ENCODE peak calls at places on chromosomes 4 and X, in nine cellular contexts. N is epithelial cell of esophagus, P is right lobe of liver, K is colonic mucosa, B is HFF-Myc, A is cardiac fibroblast, Y is kidney, F is A549, L is psoas muscle. R is an unnamed sample.

GRCh38 chr4:10773010-10773409 is 88.4 kb upstream of the CLNK start:
- DNase-seq in K (no peak), P (no peak), B (no peak), Y (no peak), N (no peak), A (no peak), L (no peak), F (no peak), R (no peak)

GRCh38 chr4:21451032-21451431 is 497.5 kb downstream of the KCNIP4 start:
- DNase-seq in L (no peak), B (peak), Y (no peak), A (peak), F (no peak), P (no peak), N (peak), K (no peak), R (no peak)

GRCh38 chr4:57061395-57061794 is 48.8 kb downstream of the IGFBP7 start:
- DNase-seq in A (peak), Y (no peak), B (no peak), L (no peak), N (peak), F (no peak), K (no peak), P (no peak), R (peak)

GRCh38 chr4:159764343-159764952 is 661.6 kb downstream of the RAPGEF2 start:
- DNase-seq in L (no peak), B (peak), K (peak), A (peak), Y (no peak), N (peak), P (no peak), F (peak), R (peak)

GRCh38 chrX:122187065-122187464 is 997.0 kb upstream of the GRIA3 start:
- DNase-seq in K (no peak), N (no peak), L (no peak), Y (no peak), B (no peak), P (no peak), F (no peak), A (no peak), R (no peak)

GRCh38 chr4:100929135-100929534 is 411.3 kb upstream of the EMCN start:
- DNase-seq in F (no peak), Y (no peak), B (no peak), L (no peak), P (peak), A (no peak), N (no peak), K (no peak), R (peak)

GRCh38 chr4:175263537-175263936 is 345.4 kb downstream of the ADAM29 start:
- DNase-seq in A (no peak), K (no peak), N (no peak), Y (no peak), L (no peak), B (no peak), F (no peak), P (no peak), R (no peak)

GRCh38 chrX:47802589-47802988 is 34.1 kb upstream of the ZNF81 start:
- DNase-seq in K (no peak), A (peak), L (no peak), P (no peak), B (no peak), N (peak), F (peak), Y (no peak), R (peak)

GRCh38 chr4:145796338-145796737 is 116.4 kb downstream of the C4orf51 start:
- DNase-seq in F (no peak), N (no peak), A (no peak), B (no peak), L (no peak), P (no peak), K (no peak), Y (no peak), R (no peak)

GRCh38 chrX:103002576-103002975 is 61.4 kb downstream of the BEX1 start:
- DNase-seq in F (no peak), L (no peak), Y (no peak), A (peak), B (no peak), P (no peak), K (no peak), N (no peak), R (peak)

GRCh38 chrX:115988825-115989224 is 181.7 kb upstream of the AGTR2 start:
- DNase-seq in L (no peak), N (no peak), B (no peak), Y (no peak), F (no peak), A (no peak), P (no peak), K (no peak), R (no peak)

GRCh38 chr4:5883916-5884315 is 9.0 kb downstream of the CRMP1 start:
- DNase-seq in A (no peak), N (no peak), F (no peak), P (no peak), B (no peak), K (no peak), L (no peak), Y (no peak), R (no peak)

GRCh38 chrX:149940015-149940716 is 1.9 kb upstream of the EOLA2 start:
- DNase-seq in Y (peak), K (peak), A (peak), L (peak), N (peak), P (peak), F (peak), B (peak), R (peak)
- H3K4me3 ChIP-seq in Y (peak), K (peak), A (peak), L (peak), N (peak), P (peak), F (peak), B (peak), R (peak)

DNA sequence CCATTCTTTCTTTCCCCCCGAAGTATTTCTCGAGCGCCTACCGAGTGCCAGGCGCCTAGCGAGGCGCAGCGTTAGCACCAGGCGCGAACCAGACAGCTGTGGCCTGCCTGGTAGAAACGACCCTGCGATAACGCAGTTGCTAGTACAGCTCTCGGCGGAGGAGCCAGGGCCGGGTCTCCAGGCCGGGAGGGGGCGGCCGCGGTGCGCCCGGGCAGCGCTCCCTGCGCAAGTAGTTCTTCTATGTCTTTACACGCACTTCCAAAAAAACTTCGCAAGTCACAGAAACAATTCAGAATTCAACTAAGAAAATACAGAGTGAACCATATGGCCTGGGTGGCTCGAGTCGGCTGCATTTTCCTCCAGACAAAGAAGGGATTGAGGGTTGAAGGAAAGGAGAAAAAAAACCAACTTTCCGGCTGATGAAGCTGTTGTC is 7.0 kb upstream of the NEUROG2 start:
- DNase-seq in B (no peak), Y (no peak), N (peak), K (no peak), F (no peak), A (peak), L (no peak), P (no peak), R (peak)
- TF ChIP-seq CTCF in B (peak), Y (no peak), N (no peak), K (no peak), F (no peak), A (no peak), L (peak), P (no peak), R (no peak)

GRCh38 chrX:32026772-32027171 is 954.9 kb upstream of the FTHL17 start:
- DNase-seq in F (no peak), A (no peak), L (no peak), Y (no peak), B (no peak), K (no peak), P (no peak), N (no peak), R (no peak)
- H3K4me3 ChIP-seq in F (no peak), A (no peak), L (no peak), Y (no peak), B (no peak), K (no peak), P (no peak), N (no peak), R (no peak)

GRCh38 chr4:8345053-8345945 is 75.7 kb downstream of the HTRA3 start:
- DNase-seq in B (no peak), K (no peak), F (no peak), Y (peak), L (no peak), N (no peak), P (no peak), A (no peak), R (no peak)

GRCh38 chr4:8343051-8343966 is 73.8 kb downstream of the HTRA3 start:
- DNase-seq in Y (peak), L (peak), F (no peak), P (no peak), N (no peak), B (no peak), A (no peak), K (no peak), R (no peak)

GRCh38 chr4:8342651-8343050 is 73.1 kb downstream of the HTRA3 start:
- DNase-seq in P (no peak), B (no peak), A (no peak), N (no peak), F (no peak), K (no peak), Y (no peak), L (no peak), R (no peak)

GRCh38 chr4:8343967-8344331 is 74.4 kb downstream of the HTRA3 start:
- DNase-seq in P (no peak), L (no peak), K (no peak), F (no peak), Y (no peak), A (no peak), B (no peak), N (no peak), R (no peak)

GRCh38 chr4:8344387-8344786 is 74.8 kb downstream of the HTRA3 start:
- DNase-seq in N (no peak), B (no peak), L (no peak), K (no peak), P (no peak), A (no peak), F (no peak), Y (peak), R (no peak)
- TF ChIP-seq CTCF in N (no peak), B (no peak), L (no peak), K (no peak), P (no peak), A (no peak), F (no peak), Y (no peak), R (no peak)

GRCh38 chr4:86453044-86453501 is 93.2 kb upstream of the MAPK10 start:
- DNase-seq in Y (peak), A (peak), L (no peak), F (no peak), K (peak), P (no peak), B (no peak), N (peak), R (peak)
- H3K4me3 ChIP-seq in Y (peak), A (peak), L (peak), F (no peak), K (peak), P (no peak), B (no peak), N (no peak), R (peak)

DNA sequence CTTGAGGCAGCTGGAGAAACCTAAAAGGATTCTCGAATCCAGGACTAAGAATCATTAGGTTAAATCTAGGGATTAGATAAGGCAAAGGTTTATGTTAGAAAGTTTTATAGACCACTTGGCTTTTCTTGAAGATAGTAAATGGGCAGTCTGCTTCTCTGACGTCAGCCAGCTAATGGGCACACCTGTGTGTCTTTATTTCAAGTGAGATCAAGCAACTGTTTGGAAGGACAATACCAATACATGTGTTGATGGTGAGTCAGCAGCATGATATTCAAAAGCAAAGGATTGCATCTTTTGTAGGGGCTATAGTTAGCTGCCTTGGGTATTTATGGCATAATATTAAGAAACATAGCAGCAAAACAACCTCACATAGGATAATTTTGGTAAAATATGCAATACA is 46.5 kb upstream of the GRPR start:
- DNase-seq in N (peak), B (no peak), K (no peak), Y (no peak), L (no peak), P (no peak), A (peak), F (no peak), R (no peak)
- TF ChIP-seq CTCF in N (no peak), B (no peak), K (no peak), Y (no peak), L (no peak), P (no peak), A (no peak), F (no peak), R (no peak)